ENCODE peak calls at places on chromosomes 4 and X, in five cellular contexts. N is fibroblast of the conjunctiva, W is left ventricle myocardium inferior, Q is A549, T is choroid plexus epithelial cell. E is an unnamed sample.

GRCh38 chr4:139175647-139176298 is 1.2 kb downstream of the ELF2 start:
- DNase-seq in T (no peak), Q (no peak), W (no peak), N (no peak), E (no peak)

GRCh38 chr4:139489638-139490037 is 35.7 kb downstream of the RAB33B start:
- DNase-seq in N (no peak), T (no peak), Q (no peak), W (no peak), E (no peak)

GRCh38 chrX:71623714-71624113 is 5.4 kb upstream of the CXCR3 start:
- DNase-seq in W (no peak), N (no peak), Q (no peak), T (no peak), E (no peak)

GRCh38 chrX:153352858-153353257 is 18.9 kb downstream of the ZNF275 start:
- DNase-seq in T (no peak), W (no peak), N (no peak), Q (no peak), E (no peak)

GRCh38 chrX:65657659-65658058 is 9.8 kb upstream of the MSN start:
- DNase-seq in T (no peak), N (no peak), Q (no peak), W (no peak), E (no peak)

GRCh38 chr4:83504544-83504943 is 19.6 kb upstream of the ABRAXAS1 start:
- DNase-seq in T (no peak), Q (no peak), N (no peak), W (no peak), E (no peak)

GRCh38 chr4:119103263-119103662 is 32.4 kb upstream of the MYOZ2 start:
- DNase-seq in N (peak; percentile 96), Q (peak; percentile 96), W (peak; percentile 24), T (peak; percentile 98), E (peak; percentile 55)

GRCh38 chrX:112083624-112084326 is 1.2 kb upstream of the TRPC5 start:
- DNase-seq in Q (no peak), W (no peak), N (no peak), T (no peak), E (no peak)

GRCh38 chr4:183746305-183747229 is 87.5 kb downstream of the TRAPPC11 start:
- DNase-seq in W (no peak), N (no peak), Q (no peak), T (no peak), E (no peak)

GRCh38 chr4:186829740-186830449 is 106.2 kb upstream of the FAT1 start:
- DNase-seq in W (no peak), T (peak; percentile 99), N (no peak), Q (peak; percentile 80), E (no peak)

GRCh38 chrX:48520976-48521352 is 644 bp upstream of the EBP start:
- DNase-seq in N (no peak), T (no peak), Q (no peak), W (no peak), E (no peak)

GRCh38 chr4:186627226-186627865 is 72.0 kb upstream of the MTNR1A start:
- DNase-seq in Q (peak; percentile 16), T (peak; percentile 34), W (no peak), N (no peak), E (no peak)

GRCh38 chr4:31482691-31483090 is 762.5 kb downstream of the PCDH7 start:
- DNase-seq in Q (no peak), N (no peak), T (no peak), W (no peak), E (no peak)

GRCh38 chr4:183721207-183722081 is 62.4 kb downstream of the TRAPPC11 start:
- DNase-seq in W (peak; percentile 70), Q (peak; percentile 89), T (peak; percentile 55), N (peak; percentile 20), E (peak; percentile 85)

GRCh38 chr4:2811830-2812599 is 19.1 kb downstream of the SH3BP2 start:
- DNase-seq in N (no peak), Q (no peak), T (peak; percentile 87), W (peak; percentile 76), E (peak; percentile 90)

E was measured in Right ventricle myocardium superior.